ENCODE peak calls at places on chromosomes 5 and 9, in four cellular contexts. W, R, U and X are unnamed samples.

GRCh38 chr9:91192379-91192775 is 169.3 kb downstream of the AUH start:
- DNase-seq in W (no peak), R (no peak), U (peak), X (no peak)

GRCh38 chr9:26176628-26177027 is 498.4 kb upstream of the TUSC1 start:
- DNase-seq in W (no peak), R (no peak), U (no peak), X (no peak)

GRCh38 chr5:7391688-7392400 is 4.1 kb upstream of the ADCY2 start:
- DNase-seq in W (no peak), R (no peak), U (no peak), X (no peak)

GRCh38 chr5:133520991-133521706 is 91.2 kb downstream of the FSTL4 start:
- DNase-seq in W (no peak), R (no peak), U (no peak), X (no peak)

GRCh38 chr9:25542319-25542718 is 135.9 kb downstream of the TUSC1 start:
- DNase-seq in W (no peak), R (no peak), U (no peak), X (no peak)

GRCh38 chr5:117889592-117889991 is 1098.8 kb downstream of the DTWD2 start:
- DNase-seq in W (no peak), R (no peak), U (no peak), X (no peak)

GRCh38 chr5:136073714-136074113 is 44.9 kb downstream of the TGFBI start:
- DNase-seq in W (no peak), R (no peak), U (no peak), X (no peak)

GRCh38 chr5:176560364-176560763 is 11.2 kb downstream of the CDHR2 start:
- DNase-seq in W (no peak), R (no peak), U (no peak), X (no peak)

GRCh38 chr9:73680831-73681230 is 529.2 kb downstream of the ANXA1 start:
- DNase-seq in W (no peak), R (no peak), U (no peak), X (no peak)

GRCh38 chr9:38423939-38424843 is at the start of gene IGFBPL1:
- DNase-seq in W (no peak), R (no peak), U (no peak), X (peak)
- H3K27ac ChIP-seq in W (no peak), R (no peak), U (no peak), X (no peak)

DNA sequence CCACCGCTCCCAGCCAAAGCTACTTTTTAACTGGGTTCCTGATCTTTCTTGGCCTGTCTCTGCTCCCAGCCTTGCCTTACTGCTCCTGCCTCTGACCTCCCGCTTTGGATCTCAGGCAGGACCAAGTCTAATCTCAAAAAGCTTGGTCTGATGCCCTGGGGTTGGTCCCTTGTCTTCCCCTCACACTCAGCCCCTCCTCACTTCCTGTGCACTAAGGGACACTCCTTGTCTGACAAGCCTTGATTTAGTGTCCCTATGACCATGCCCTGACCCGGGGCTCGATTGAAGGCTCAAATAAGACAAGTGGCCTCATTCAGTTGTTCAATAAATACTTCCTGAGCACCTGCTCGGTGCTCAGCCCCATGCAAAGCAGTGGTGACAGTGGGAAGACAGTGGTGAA is 3.7 kb upstream of the GTF3C5 start:
- DNase-seq in W (no peak), R (no peak), U (no peak), X (no peak)
- TF ChIP-seq CTCF in W (no peak), R (no peak), U (no peak), X (no peak)

GRCh38 chr9:95021166-95021886 is 294.8 kb downstream of the AOPEP start:
- DNase-seq in W (no peak), R (no peak), U (no peak), X (peak)
- H3K27ac ChIP-seq in W (no peak), R (peak), U (peak), X (peak)

GRCh38 chr5:14213253-14213652 is 70.1 kb downstream of the TRIO start:
- DNase-seq in W (no peak), R (no peak), U (no peak), X (no peak)

GRCh38 chr5:14213813-14214585 is 70.9 kb downstream of the TRIO start:
- DNase-seq in W (no peak), R (no peak), U (no peak), X (no peak)

GRCh38 chr5:14210729-14211128 is 67.6 kb downstream of the TRIO start:
- DNase-seq in W (no peak), R (no peak), U (no peak), X (no peak)

GRCh38 chr5:14211818-14212799 is 69.0 kb downstream of the TRIO start:
- DNase-seq in W (peak), R (no peak), U (no peak), X (no peak)

GRCh38 chr5:14212838-14213237 is 69.7 kb downstream of the TRIO start:
- DNase-seq in W (no peak), R (no peak), U (no peak), X (no peak)
- TF ChIP-seq CTCF in W (peak), R (no peak), U (no peak), X (no peak)